ENCODE peak calls at places on chromosomes 16 and 17, in seven cellular contexts. One of them, this sample, is unnamed.

GRCh38 chr17:75875940-75876189 is 2.5 kb downstream of the TRIM47 start:
- DNase-seq in testis: peak
- DNase-seq in mammary epithelial cell: no peak
- DNase-seq in EL: no peak
- DNase-seq in mesothelial cell of epicardium: no peak
- DNase-seq in dermis microvascular lymphatic vessel endothelial cell: no peak
- DNase-seq in cardiac fibroblast: no peak
- DNase-seq in this sample: no peak

GRCh38 chr17:48907713-48908046 is 527 bp upstream of the UBE2Z start:
- DNase-seq in testis: no peak
- DNase-seq in mammary epithelial cell: no peak
- DNase-seq in EL: no peak
- DNase-seq in mesothelial cell of epicardium: no peak
- DNase-seq in dermis microvascular lymphatic vessel endothelial cell: peak
- DNase-seq in cardiac fibroblast: peak
- DNase-seq in this sample: no peak

GRCh38 chr17:3864534-3864933 is 18.5 kb upstream of the NCBP3 start:
- DNase-seq in testis: no peak
- DNase-seq in mammary epithelial cell: no peak
- DNase-seq in EL: no peak
- DNase-seq in mesothelial cell of epicardium: no peak
- DNase-seq in dermis microvascular lymphatic vessel endothelial cell: no peak
- DNase-seq in cardiac fibroblast: no peak
- DNase-seq in this sample: no peak

GRCh38 chr17:11825902-11826301 is 171.4 kb downstream of the ZNF18 start:
- DNase-seq in testis: no peak
- DNase-seq in mammary epithelial cell: no peak
- DNase-seq in EL: no peak
- DNase-seq in mesothelial cell of epicardium: no peak
- DNase-seq in dermis microvascular lymphatic vessel endothelial cell: no peak
- DNase-seq in cardiac fibroblast: no peak
- DNase-seq in this sample: no peak

GRCh38 chr17:37752482-37752881 is 7.6 kb upstream of the HNF1B start:
- DNase-seq in testis: no peak
- DNase-seq in mammary epithelial cell: peak
- DNase-seq in EL: peak
- DNase-seq in mesothelial cell of epicardium: no peak
- DNase-seq in dermis microvascular lymphatic vessel endothelial cell: no peak
- DNase-seq in cardiac fibroblast: peak
- DNase-seq in this sample: no peak

GRCh38 chr16:30534368-30535105 is at the start of gene ZNF747:
- DNase-seq in testis: peak
- DNase-seq in mammary epithelial cell: peak
- DNase-seq in EL: peak
- DNase-seq in mesothelial cell of epicardium: peak
- DNase-seq in dermis microvascular lymphatic vessel endothelial cell: peak
- DNase-seq in cardiac fibroblast: peak
- DNase-seq in this sample: peak

GRCh38 chr17:31371511-31372097 is 19.9 kb upstream of the RAB11FIP4 start:
- DNase-seq in testis: no peak
- DNase-seq in mammary epithelial cell: no peak
- DNase-seq in EL: peak
- DNase-seq in mesothelial cell of epicardium: no peak
- DNase-seq in dermis microvascular lymphatic vessel endothelial cell: no peak
- DNase-seq in cardiac fibroblast: peak
- DNase-seq in this sample: peak

GRCh38 chr16:72832640-72833039 is 215.3 kb downstream of the ZFHX3 start:
- DNase-seq in testis: peak
- DNase-seq in mammary epithelial cell: peak
- DNase-seq in EL: peak
- DNase-seq in mesothelial cell of epicardium: peak
- DNase-seq in dermis microvascular lymphatic vessel endothelial cell: peak
- DNase-seq in cardiac fibroblast: peak
- DNase-seq in this sample: peak

GRCh38 chr16:25868041-25868600 is 176.4 kb downstream of the HS3ST4 start:
- DNase-seq in testis: no peak
- DNase-seq in mammary epithelial cell: no peak
- DNase-seq in EL: no peak
- DNase-seq in mesothelial cell of epicardium: no peak
- DNase-seq in dermis microvascular lymphatic vessel endothelial cell: no peak
- DNase-seq in cardiac fibroblast: no peak
- DNase-seq in this sample: no peak